ENCODE peak calls at places on chromosome 18, in five cellular contexts. One of them, this sample, is unnamed.

GRCh38 chr18:24268784-24269550 is 128.7 kb downstream of the OSBPL1A start:
- DNase-seq in stimulated activated CD4-positive, alpha-beta T cell treated with anti-CD3 and anti-CD28 coated beads, TNF-alpha, amount 100 ng/mL, for 4 hours: no peak
- DNase-seq in activated CD4-positive, alpha-beta memory T cell treated with anti-CD3 and anti-CD28 coated beads for 36 hours: no peak
- DNase-seq in CD4-positive, CD25-positive, alpha-beta regulatory T cell: no peak
- DNase-seq in NAMALWA: no peak
- DNase-seq in this sample: peak; percentile 16

GRCh38 chr18:21085579-21086161 is 25.9 kb downstream of the ROCK1 start:
- DNase-seq in CD4-positive, CD25-positive, alpha-beta regulatory T cell: no peak
- DNase-seq in NAMALWA: no peak
- DNase-seq in activated CD4-positive, alpha-beta memory T cell treated with anti-CD3 and anti-CD28 coated beads for 36 hours: no peak
- DNase-seq in stimulated activated CD4-positive, alpha-beta T cell treated with anti-CD3 and anti-CD28 coated beads, TNF-alpha, amount 100 ng/mL, for 4 hours: no peak
- DNase-seq in this sample: no peak

GRCh38 chr18:10265560-10266235 is 188.7 kb upstream of the APCDD1 start:
- DNase-seq in CD4-positive, CD25-positive, alpha-beta regulatory T cell: no peak
- DNase-seq in NAMALWA: peak; percentile 2
- DNase-seq in stimulated activated CD4-positive, alpha-beta T cell treated with anti-CD3 and anti-CD28 coated beads, TNF-alpha, amount 100 ng/mL, for 4 hours: no peak
- DNase-seq in activated CD4-positive, alpha-beta memory T cell treated with anti-CD3 and anti-CD28 coated beads for 36 hours: no peak
- DNase-seq in this sample: no peak

GRCh38 chr18:32439802-32440201 is 30.9 kb downstream of the GAREM1 start:
- DNase-seq in CD4-positive, CD25-positive, alpha-beta regulatory T cell: no peak
- DNase-seq in NAMALWA: peak; percentile 17
- DNase-seq in activated CD4-positive, alpha-beta memory T cell treated with anti-CD3 and anti-CD28 coated beads for 36 hours: no peak
- DNase-seq in stimulated activated CD4-positive, alpha-beta T cell treated with anti-CD3 and anti-CD28 coated beads, TNF-alpha, amount 100 ng/mL, for 4 hours: no peak
- DNase-seq in this sample: no peak

GRCh38 chr18:33010149-33010548 is 237.3 kb upstream of the KLHL14 start:
- DNase-seq in NAMALWA: no peak
- DNase-seq in CD4-positive, CD25-positive, alpha-beta regulatory T cell: no peak
- DNase-seq in activated CD4-positive, alpha-beta memory T cell treated with anti-CD3 and anti-CD28 coated beads for 36 hours: no peak
- DNase-seq in stimulated activated CD4-positive, alpha-beta T cell treated with anti-CD3 and anti-CD28 coated beads, TNF-alpha, amount 100 ng/mL, for 4 hours: no peak
- DNase-seq in this sample: no peak

GRCh38 chr18:43396266-43396665 is 119.0 kb upstream of the SYT4 start:
- DNase-seq in CD4-positive, CD25-positive, alpha-beta regulatory T cell: no peak
- DNase-seq in activated CD4-positive, alpha-beta memory T cell treated with anti-CD3 and anti-CD28 coated beads for 36 hours: no peak
- DNase-seq in NAMALWA: peak; percentile 44
- DNase-seq in stimulated activated CD4-positive, alpha-beta T cell treated with anti-CD3 and anti-CD28 coated beads, TNF-alpha, amount 100 ng/mL, for 4 hours: no peak
- DNase-seq in this sample: no peak

GRCh38 chr18:36850527-36851201 is 21.7 kb downstream of the KIAA1328 start:
- DNase-seq in stimulated activated CD4-positive, alpha-beta T cell treated with anti-CD3 and anti-CD28 coated beads, TNF-alpha, amount 100 ng/mL, for 4 hours: no peak
- DNase-seq in NAMALWA: no peak
- DNase-seq in activated CD4-positive, alpha-beta memory T cell treated with anti-CD3 and anti-CD28 coated beads for 36 hours: peak; percentile 13
- DNase-seq in CD4-positive, CD25-positive, alpha-beta regulatory T cell: no peak
- DNase-seq in this sample: no peak

GRCh38 chr18:58528011-58528367 is 100.9 kb downstream of the ALPK2 start:
- DNase-seq in CD4-positive, CD25-positive, alpha-beta regulatory T cell: no peak
- DNase-seq in activated CD4-positive, alpha-beta memory T cell treated with anti-CD3 and anti-CD28 coated beads for 36 hours: no peak
- DNase-seq in stimulated activated CD4-positive, alpha-beta T cell treated with anti-CD3 and anti-CD28 coated beads, TNF-alpha, amount 100 ng/mL, for 4 hours: no peak
- DNase-seq in NAMALWA: no peak
- DNase-seq in this sample: no peak

GRCh38 chr18:50097702-50098101 is 97.2 kb downstream of the MYO5B start:
- DNase-seq in activated CD4-positive, alpha-beta memory T cell treated with anti-CD3 and anti-CD28 coated beads for 36 hours: no peak
- DNase-seq in NAMALWA: no peak
- DNase-seq in CD4-positive, CD25-positive, alpha-beta regulatory T cell: no peak
- DNase-seq in stimulated activated CD4-positive, alpha-beta T cell treated with anti-CD3 and anti-CD28 coated beads, TNF-alpha, amount 100 ng/mL, for 4 hours: no peak
- DNase-seq in this sample: peak; percentile 61

GRCh38 chr18:22345733-22346132 is 72.0 kb downstream of the CTAGE1 start:
- DNase-seq in CD4-positive, CD25-positive, alpha-beta regulatory T cell: no peak
- DNase-seq in stimulated activated CD4-positive, alpha-beta T cell treated with anti-CD3 and anti-CD28 coated beads, TNF-alpha, amount 100 ng/mL, for 4 hours: no peak
- DNase-seq in activated CD4-positive, alpha-beta memory T cell treated with anti-CD3 and anti-CD28 coated beads for 36 hours: no peak
- DNase-seq in NAMALWA: no peak
- DNase-seq in this sample: no peak

GRCh38 chr18:35442701-35443100 is 55.1 kb downstream of the INO80C start:
- DNase-seq in CD4-positive, CD25-positive, alpha-beta regulatory T cell: no peak
- DNase-seq in NAMALWA: no peak
- DNase-seq in activated CD4-positive, alpha-beta memory T cell treated with anti-CD3 and anti-CD28 coated beads for 36 hours: no peak
- DNase-seq in stimulated activated CD4-positive, alpha-beta T cell treated with anti-CD3 and anti-CD28 coated beads, TNF-alpha, amount 100 ng/mL, for 4 hours: no peak
- DNase-seq in this sample: no peak

GRCh38 chr18:53950545-53950944 is 273.9 kb downstream of the MBD2 start:
- DNase-seq in activated CD4-positive, alpha-beta memory T cell treated with anti-CD3 and anti-CD28 coated beads for 36 hours: no peak
- DNase-seq in CD4-positive, CD25-positive, alpha-beta regulatory T cell: no peak
- DNase-seq in NAMALWA: no peak
- DNase-seq in stimulated activated CD4-positive, alpha-beta T cell treated with anti-CD3 and anti-CD28 coated beads, TNF-alpha, amount 100 ng/mL, for 4 hours: no peak
- DNase-seq in this sample: no peak

GRCh38 chr18:11667578-11667977 is 21.5 kb upstream of the GNAL start:
- DNase-seq in activated CD4-positive, alpha-beta memory T cell treated with anti-CD3 and anti-CD28 coated beads for 36 hours: no peak
- DNase-seq in CD4-positive, CD25-positive, alpha-beta regulatory T cell: no peak
- DNase-seq in NAMALWA: no peak
- DNase-seq in stimulated activated CD4-positive, alpha-beta T cell treated with anti-CD3 and anti-CD28 coated beads, TNF-alpha, amount 100 ng/mL, for 4 hours: no peak
- DNase-seq in this sample: no peak

GRCh38 chr18:9260388-9261380 is 73.9 kb upstream of the TWSG1 start:
- DNase-seq in NAMALWA: no peak
- DNase-seq in CD4-positive, CD25-positive, alpha-beta regulatory T cell: no peak
- DNase-seq in activated CD4-positive, alpha-beta memory T cell treated with anti-CD3 and anti-CD28 coated beads for 36 hours: no peak
- DNase-seq in stimulated activated CD4-positive, alpha-beta T cell treated with anti-CD3 and anti-CD28 coated beads, TNF-alpha, amount 100 ng/mL, for 4 hours: no peak
- DNase-seq in this sample: no peak

GRCh38 chr18:7872569-7872968 is 305.5 kb downstream of the PTPRM start:
- DNase-seq in NAMALWA: no peak
- DNase-seq in activated CD4-positive, alpha-beta memory T cell treated with anti-CD3 and anti-CD28 coated beads for 36 hours: no peak
- DNase-seq in stimulated activated CD4-positive, alpha-beta T cell treated with anti-CD3 and anti-CD28 coated beads, TNF-alpha, amount 100 ng/mL, for 4 hours: no peak
- DNase-seq in CD4-positive, CD25-positive, alpha-beta regulatory T cell: no peak
- DNase-seq in this sample: no peak

GRCh38 chr18:60466671-60467070 is 94.1 kb upstream of the MC4R start:
- DNase-seq in stimulated activated CD4-positive, alpha-beta T cell treated with anti-CD3 and anti-CD28 coated beads, TNF-alpha, amount 100 ng/mL, for 4 hours: no peak
- DNase-seq in activated CD4-positive, alpha-beta memory T cell treated with anti-CD3 and anti-CD28 coated beads for 36 hours: no peak
- DNase-seq in CD4-positive, CD25-positive, alpha-beta regulatory T cell: no peak
- DNase-seq in NAMALWA: no peak
- DNase-seq in this sample: no peak

GRCh38 chr18:77114564-77115391 is 17.8 kb downstream of the MBP start:
- DNase-seq in stimulated activated CD4-positive, alpha-beta T cell treated with anti-CD3 and anti-CD28 coated beads, TNF-alpha, amount 100 ng/mL, for 4 hours: no peak
- DNase-seq in NAMALWA: no peak
- DNase-seq in CD4-positive, CD25-positive, alpha-beta regulatory T cell: no peak
- DNase-seq in activated CD4-positive, alpha-beta memory T cell treated with anti-CD3 and anti-CD28 coated beads for 36 hours: peak; percentile 20
- DNase-seq in this sample: peak; percentile 83

GRCh38 chr18:2932247-2933181 is 80.4 kb downstream of the LPIN2 start:
- DNase-seq in NAMALWA: peak; percentile 79
- DNase-seq in stimulated activated CD4-positive, alpha-beta T cell treated with anti-CD3 and anti-CD28 coated beads, TNF-alpha, amount 100 ng/mL, for 4 hours: no peak
- DNase-seq in CD4-positive, CD25-positive, alpha-beta regulatory T cell: peak; percentile 77
- DNase-seq in activated CD4-positive, alpha-beta memory T cell treated with anti-CD3 and anti-CD28 coated beads for 36 hours: no peak
- DNase-seq in this sample: no peak

GRCh38 chr18:9898792-9899549 is 13.2 kb downstream of the TXNDC2 start:
- DNase-seq in activated CD4-positive, alpha-beta memory T cell treated with anti-CD3 and anti-CD28 coated beads for 36 hours: no peak
- DNase-seq in CD4-positive, CD25-positive, alpha-beta regulatory T cell: no peak
- DNase-seq in stimulated activated CD4-positive, alpha-beta T cell treated with anti-CD3 and anti-CD28 coated beads, TNF-alpha, amount 100 ng/mL, for 4 hours: no peak
- DNase-seq in NAMALWA: no peak
- DNase-seq in this sample: no peak

GRCh38 chr18:46958209-46958608 is 40.8 kb downstream of the KATNAL2 start:
- DNase-seq in CD4-positive, CD25-positive, alpha-beta regulatory T cell: no peak
- DNase-seq in stimulated activated CD4-positive, alpha-beta T cell treated with anti-CD3 and anti-CD28 coated beads, TNF-alpha, amount 100 ng/mL, for 4 hours: no peak
- DNase-seq in activated CD4-positive, alpha-beta memory T cell treated with anti-CD3 and anti-CD28 coated beads for 36 hours: no peak
- DNase-seq in NAMALWA: no peak
- DNase-seq in this sample: no peak

GRCh38 chr18:46641917-46642316 is 15.1 kb downstream of the LOXHD1 start:
- DNase-seq in activated CD4-positive, alpha-beta memory T cell treated with anti-CD3 and anti-CD28 coated beads for 36 hours: no peak
- DNase-seq in NAMALWA: no peak
- DNase-seq in stimulated activated CD4-positive, alpha-beta T cell treated with anti-CD3 and anti-CD28 coated beads, TNF-alpha, amount 100 ng/mL, for 4 hours: no peak
- DNase-seq in CD4-positive, CD25-positive, alpha-beta regulatory T cell: no peak
- DNase-seq in this sample: no peak

GRCh38 chr18:73942081-73942625 is 205.5 kb downstream of the FBXO15 start:
- DNase-seq in activated CD4-positive, alpha-beta memory T cell treated with anti-CD3 and anti-CD28 coated beads for 36 hours: no peak
- DNase-seq in CD4-positive, CD25-positive, alpha-beta regulatory T cell: no peak
- DNase-seq in stimulated activated CD4-positive, alpha-beta T cell treated with anti-CD3 and anti-CD28 coated beads, TNF-alpha, amount 100 ng/mL, for 4 hours: no peak
- DNase-seq in NAMALWA: no peak
- DNase-seq in this sample: no peak

GRCh38 chr18:60277855-60278480 is 94.6 kb downstream of the MC4R start:
- DNase-seq in CD4-positive, CD25-positive, alpha-beta regulatory T cell: no peak
- DNase-seq in NAMALWA: no peak
- DNase-seq in activated CD4-positive, alpha-beta memory T cell treated with anti-CD3 and anti-CD28 coated beads for 36 hours: no peak
- DNase-seq in stimulated activated CD4-positive, alpha-beta T cell treated with anti-CD3 and anti-CD28 coated beads, TNF-alpha, amount 100 ng/mL, for 4 hours: no peak
- DNase-seq in this sample: no peak

GRCh38 chr18:63788447-63789096 is 13.4 kb downstream of the SERPINB7 start:
- DNase-seq in stimulated activated CD4-positive, alpha-beta T cell treated with anti-CD3 and anti-CD28 coated beads, TNF-alpha, amount 100 ng/mL, for 4 hours: peak; percentile 26
- DNase-seq in NAMALWA: no peak
- DNase-seq in CD4-positive, CD25-positive, alpha-beta regulatory T cell: no peak
- DNase-seq in activated CD4-positive, alpha-beta memory T cell treated with anti-CD3 and anti-CD28 coated beads for 36 hours: peak; percentile 75
- DNase-seq in this sample: no peak